ENCODE peak calls at places on chromosomes 13 and 19, in nine cellular contexts. R is A549; X is lung; L is CD8-positive, alpha-beta memory T cell; B is small intestine; M is left ventricle myocardium inferior; K is breast epithelium; V is lower lobe of right lung; S is psoas muscle. O is an unnamed sample. For H3K9me3 and H3K4me1, the result is how much of the 10 kb centered on the place peaks cover.

GRCh38 chr13:49652691-49653305 is 24.5 kb downstream of the ARL11 start:
- DNase-seq in R (peak), X (no peak), L (no peak), B (peak), M (no peak), K (no peak), V (no peak), S (peak), O (peak)

GRCh38 chr13:72920097-72920496 is 138.2 kb downstream of the PIBF1 start:
- DNase-seq in R (no peak), X (no peak), L (no peak), B (peak), M (peak), K (no peak), V (no peak), S (peak), O (peak)

GRCh38 chr13:23558675-23559536 is 11.3 kb upstream of the TNFRSF19 start:
- DNase-seq in R (peak), X (peak), L (no peak), B (no peak), M (peak), K (peak), V (peak), S (peak), O (peak)

GRCh38 chr19:48629599-48630288 is 7.4 kb downstream of the DBP start:
- DNase-seq in R (no peak), X (no peak), L (no peak), B (peak), M (peak), K (no peak), V (no peak), S (peak), O (peak)

GRCh38 chr13:78657699-78658629 is 991 bp downstream of the OBI1 start:
- DNase-seq in R (no peak), X (no peak), L (no peak), B (peak), M (no peak), K (no peak), V (no peak), S (no peak), O (no peak)

GRCh38 chr13:109348514-109349340 is 437.7 kb downstream of the IRS2 start:
- DNase-seq in R (peak), X (no peak), L (no peak), B (no peak), M (no peak), K (no peak), V (no peak), S (no peak), O (no peak)

GRCh38 chr19:33373701-33374405 is at the start of gene CEBPG:
- DNase-seq in R (no peak), X (peak), L (no peak), B (peak), M (peak), K (no peak), V (peak), S (peak), O (no peak)

GRCh38 chr13:21297452-21297851 is 121.0 kb downstream of the MRPL57 start:
- DNase-seq in R (no peak), X (no peak), L (no peak), B (no peak), M (no peak), K (no peak), V (no peak), S (no peak), O (no peak)

GRCh38 chr19:41149831-41150230 is 35.6 kb downstream of the CYP2F1 start:
- DNase-seq in R (no peak), X (no peak), L (no peak), B (no peak), M (no peak), K (no peak), V (no peak), S (no peak), O (no peak)

GRCh38 chr13:42035905-42036521 is 12.4 kb upstream of the DGKH start:
- DNase-seq in R (no peak), X (no peak), L (no peak), B (no peak), M (no peak), K (no peak), V (no peak), S (no peak), O (no peak)

GRCh38 chr19:54430306-54431254 is 15.3 kb downstream of the TTYH1 start:
- DNase-seq in R (peak), X (no peak), L (peak), B (peak), M (peak), K (no peak), V (no peak), S (peak), O (no peak)

GRCh38 chr19:4375620-4376228 is 24.6 kb downstream of the SH3GL1 start:
- DNase-seq in R (peak), X (no peak), L (no peak), B (peak), M (no peak), K (no peak), V (no peak), S (no peak), O (no peak)

GRCh38 chr13:34933786-34934185 is 8.3 kb upstream of the NBEA start:
- DNase-seq in R (no peak), X (no peak), L (no peak), B (no peak), M (no peak), K (no peak), V (no peak), S (no peak), O (no peak)

GRCh38 chr13:49681837-49682236 is 9.4 kb downstream of the EBPL start:
- DNase-seq in R (no peak), X (no peak), L (no peak), B (no peak), M (no peak), K (no peak), V (no peak), S (no peak), O (no peak)

GRCh38 chr13:108959254-108959653 is 329.8 kb downstream of the MYO16 start:
- DNase-seq in R (no peak), X (no peak), L (no peak), B (no peak), M (no peak), K (no peak), V (no peak), S (no peak), O (no peak)

GRCh38 chr19:27843861-27844260 is 1369.1 kb downstream of the UQCRFS1 start:
- DNase-seq in R (no peak), X (no peak), L (no peak), B (no peak), M (no peak), K (no peak), V (no peak), S (no peak), O (no peak)

GRCh38 chr19:27846944-27847343 is 1366.0 kb downstream of the UQCRFS1 start:
- DNase-seq in R (no peak), X (no peak), L (no peak), B (no peak), M (no peak), K (no peak), V (no peak), S (no peak), O (no peak)

DNA sequence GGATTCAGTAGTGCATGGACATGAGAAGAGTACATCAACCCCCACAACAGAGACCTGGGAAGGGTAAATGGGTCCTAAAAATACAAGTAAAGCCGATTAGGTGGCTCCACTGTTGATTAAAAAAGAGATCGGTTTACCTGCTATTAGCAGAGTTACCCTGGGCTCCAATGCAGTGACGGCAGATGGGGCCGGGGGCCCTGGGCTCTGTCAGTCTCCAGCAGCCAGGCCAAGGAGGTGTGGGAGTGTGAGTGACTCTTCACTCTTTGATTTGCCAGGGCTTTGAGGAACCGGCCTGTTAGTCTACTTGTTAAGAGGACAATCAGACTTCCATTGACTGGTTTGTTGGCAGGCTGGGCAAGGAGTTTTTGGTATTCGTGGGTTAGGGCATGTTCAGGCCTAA is 1368.7 kb downstream of the UQCRFS1 start:
- DNase-seq in R (no peak), X (no peak), L (no peak), B (no peak), M (no peak), K (no peak), V (no peak), S (no peak), O (no peak)
- H3K9me3 ChIP-seq in R (half or more), X (under half), L (under half), B (under half), M (under half), K (under half), V (under half), S (under half), O (under half)

DNA sequence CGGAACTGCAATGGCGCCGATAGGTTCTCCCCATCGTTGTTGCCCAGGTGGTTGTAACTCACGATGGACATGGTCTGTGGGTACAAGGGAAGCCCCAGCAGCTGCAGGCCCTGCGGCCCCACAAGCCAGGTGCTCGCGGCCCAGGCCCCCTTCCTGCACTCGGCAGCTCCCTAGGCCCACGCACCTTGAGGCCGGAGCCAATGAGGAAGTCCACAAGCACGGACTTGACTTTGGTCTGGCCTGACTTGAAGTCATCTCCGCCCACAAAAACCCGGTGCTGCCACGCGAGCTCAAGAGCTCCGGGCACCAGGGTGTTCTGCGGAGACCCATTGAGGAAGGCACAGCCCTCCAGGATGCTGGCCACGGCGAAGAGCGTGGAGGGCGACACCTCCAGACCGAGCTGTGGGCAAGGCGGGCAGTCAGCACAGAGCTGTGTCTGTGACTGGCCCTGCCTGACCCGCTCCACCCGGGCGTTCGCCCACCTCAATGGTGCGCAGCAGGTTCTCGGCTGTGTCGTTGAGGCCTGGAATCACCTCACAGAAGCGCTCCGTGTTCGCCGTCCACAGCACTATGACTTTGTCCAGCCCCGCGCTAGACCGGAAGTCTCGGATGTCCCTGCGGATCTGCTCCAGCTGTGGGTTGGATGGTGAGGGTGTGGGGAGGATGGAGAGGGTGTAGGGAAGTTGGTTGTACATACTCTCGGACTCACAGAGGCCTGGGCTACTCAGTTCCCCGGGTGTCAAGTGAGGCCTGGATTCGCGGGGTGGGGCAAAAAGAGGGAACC is 1.9 kb downstream of the ISYNA1 start:
- DNase-seq in R (no peak), X (no peak), L (no peak), B (no peak), M (no peak), K (no peak), V (no peak), S (peak), O (no peak)
- H3K4me1 ChIP-seq in R (under half), X (under half), L (under half), B (under half), M (half or more), K (under half), V (under half), S (under half), O (under half)

DNA sequence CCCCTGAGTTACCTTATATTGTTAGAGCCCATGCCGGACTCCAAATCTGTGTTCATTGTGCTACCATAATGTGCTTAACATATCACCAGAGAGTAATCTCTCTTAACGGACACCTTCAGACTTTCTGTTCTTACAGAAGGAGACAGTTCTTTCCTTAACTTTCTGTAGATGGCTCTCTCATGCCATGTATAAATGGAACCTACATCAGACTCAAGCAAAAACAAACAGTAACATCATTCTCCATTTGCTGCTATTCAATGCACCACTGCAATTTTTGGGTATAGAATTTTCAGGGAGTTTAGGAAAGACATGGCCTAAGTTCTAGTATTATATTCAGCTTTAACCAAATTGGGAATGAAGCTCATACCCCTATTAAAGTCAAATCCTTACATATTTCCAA is 12.7 kb upstream of the UGGT2 start:
- DNase-seq in R (no peak), X (no peak), L (no peak), B (no peak), M (no peak), K (no peak), V (no peak), S (no peak), O (no peak)
- H3K4me3 ChIP-seq in R (no peak), X (no peak), L (no peak), B (no peak), M (no peak), K (no peak), V (no peak), S (no peak), O (no peak)

DNA sequence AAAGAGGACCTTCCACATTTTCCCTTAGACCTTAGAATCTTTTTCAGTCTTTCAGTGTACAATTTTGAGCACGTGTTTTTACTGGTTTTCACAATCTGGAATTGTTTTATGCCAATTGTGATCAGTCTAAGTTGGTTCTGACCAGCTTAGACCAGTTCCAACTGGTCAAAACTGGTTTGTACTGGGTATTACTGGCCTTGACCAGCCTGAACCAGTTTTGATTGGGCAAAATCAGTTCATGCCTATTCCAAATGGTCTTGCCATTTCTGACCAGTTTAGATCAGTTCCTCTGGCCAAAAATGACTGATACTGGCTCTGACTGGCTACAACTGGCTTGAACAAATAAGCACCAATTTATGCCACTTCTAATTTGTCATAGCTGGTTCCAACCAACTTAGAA is 36.4 kb downstream of the ZNF585A start:
- DNase-seq in R (no peak), X (no peak), L (no peak), B (no peak), M (no peak), K (no peak), V (no peak), S (no peak), O (no peak)
- H3K9me3 ChIP-seq in R (half or more), X (half or more), L (half or more), B (under half), M (half or more), K (half or more), V (half or more), S (half or more), O (under half)

GRCh38 chr13:111201304-111201940 is 86.3 kb downstream of the ARHGEF7 start:
- DNase-seq in R (no peak), X (no peak), L (no peak), B (no peak), M (no peak), K (no peak), V (no peak), S (no peak), O (no peak)

GRCh38 chr13:111202745-111203144 is 87.6 kb downstream of the ARHGEF7 start:
- DNase-seq in R (peak), X (no peak), L (no peak), B (no peak), M (no peak), K (no peak), V (no peak), S (no peak), O (no peak)

GRCh38 chr13:111203742-111204386 is 88.8 kb downstream of the ARHGEF7 start:
- DNase-seq in R (no peak), X (no peak), L (no peak), B (no peak), M (no peak), K (no peak), V (no peak), S (no peak), O (no peak)

GRCh38 chr13:111202149-111202548 is 87.0 kb downstream of the ARHGEF7 start:
- DNase-seq in R (no peak), X (no peak), L (no peak), B (no peak), M (no peak), K (no peak), V (no peak), S (no peak), O (no peak)

GRCh38 chr13:111198979-111199378 is 83.9 kb downstream of the ARHGEF7 start:
- DNase-seq in R (no peak), X (no peak), L (no peak), B (no peak), M (no peak), K (no peak), V (no peak), S (no peak), O (no peak)
- H3K4me1 ChIP-seq in R (under half), X (under half), L (under half), B (under half), M (half or more), K (under half), V (under half), S (half or more), O (under half)

DNA sequence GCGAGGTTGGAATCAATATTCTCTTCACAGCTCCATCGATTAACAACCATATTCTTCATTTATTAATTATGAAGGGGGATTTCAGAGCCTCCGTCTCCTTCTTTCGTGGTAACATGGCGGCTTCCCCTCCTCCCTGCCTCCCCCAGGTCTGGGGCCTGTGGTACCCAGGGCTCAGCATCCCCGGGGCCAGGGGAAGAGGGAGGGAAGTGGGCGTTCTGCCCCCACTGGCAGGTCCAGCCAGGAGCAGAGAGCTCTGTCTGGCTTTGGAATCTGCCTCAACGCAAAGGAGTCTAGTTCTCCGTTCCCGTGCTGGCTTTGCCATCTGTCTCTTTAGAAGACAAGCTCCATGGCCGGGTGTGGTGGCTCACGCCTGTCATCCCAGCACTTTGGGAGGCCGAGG is 37.8 kb upstream of the ONECUT3 start:
- DNase-seq in R (no peak), X (no peak), L (no peak), B (no peak), M (no peak), K (no peak), V (no peak), S (no peak), O (no peak)
- H3K4me3 ChIP-seq in R (no peak), X (no peak), L (no peak), B (no peak), M (no peak), K (no peak), V (no peak), S (no peak), O (no peak)

DNA sequence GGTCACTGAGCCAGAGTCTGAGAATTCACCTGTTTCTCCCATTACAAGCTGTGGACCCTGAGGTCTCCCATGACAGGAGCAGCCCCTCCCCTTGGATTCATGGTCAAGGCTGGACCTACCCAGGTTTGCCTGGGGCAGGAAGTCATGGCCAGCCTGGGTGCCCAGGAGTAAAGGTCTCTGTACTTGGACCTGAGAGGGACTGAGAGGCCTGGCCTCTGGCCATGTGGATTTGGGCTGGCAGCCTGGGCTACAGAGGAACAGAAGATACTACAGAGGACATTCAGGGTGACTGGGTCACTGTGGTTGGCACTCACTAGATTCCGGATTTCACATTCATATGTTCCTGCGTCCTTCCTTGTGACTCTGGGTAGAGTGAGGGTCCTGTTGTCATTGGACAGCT is 31.5 kb upstream of the CEACAM8 start:
- DNase-seq in R (no peak), X (no peak), L (no peak), B (no peak), M (no peak), K (no peak), V (no peak), S (no peak), O (no peak)
- H3K9me3 ChIP-seq in R (under half), X (under half), L (under half), B (under half), M (under half), K (under half), V (under half), S (under half), O (under half)

GRCh38 chr13:94419304-94419943 is 60.1 kb downstream of the DCT start:
- DNase-seq in R (no peak), X (no peak), L (no peak), B (no peak), M (no peak), K (no peak), V (no peak), S (no peak), O (no peak)

GRCh38 chr13:94415484-94415883 is 64.0 kb downstream of the DCT start:
- DNase-seq in R (no peak), X (no peak), L (no peak), B (no peak), M (no peak), K (no peak), V (no peak), S (no peak), O (no peak)

GRCh38 chr13:94414141-94414540 is 65.3 kb downstream of the DCT start:
- DNase-seq in R (no peak), X (no peak), L (no peak), B (no peak), M (no peak), K (no peak), V (no peak), S (no peak), O (no peak)

GRCh38 chr13:94416454-94417080 is 62.9 kb downstream of the DCT start:
- DNase-seq in R (peak), X (no peak), L (no peak), B (peak), M (no peak), K (no peak), V (no peak), S (no peak), O (no peak)

DNA sequence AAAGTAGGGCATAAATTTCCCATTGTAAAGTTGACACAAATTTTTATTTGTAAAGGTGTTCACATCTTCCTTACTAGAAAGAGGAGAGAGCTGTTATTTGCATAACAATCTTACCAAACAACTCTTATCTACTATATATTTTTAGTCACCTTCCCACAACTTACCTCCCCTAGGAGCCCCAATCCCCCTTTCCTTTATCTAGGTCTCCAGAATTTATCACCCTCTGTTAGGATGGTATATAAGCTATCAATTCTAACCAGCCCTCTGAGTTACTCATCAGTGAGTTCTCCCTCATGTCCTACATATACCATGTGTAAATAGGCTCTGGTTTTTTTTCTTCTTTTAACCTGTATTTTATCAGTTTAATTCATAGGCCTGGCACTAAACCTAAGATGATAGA is 62.2 kb downstream of the DCT start:
- DNase-seq in R (no peak), X (no peak), L (no peak), B (no peak), M (no peak), K (no peak), V (no peak), S (no peak), O (no peak)
- H3K4me1 ChIP-seq in R (under half), X (under half), L (under half), B (under half), M (under half), K (under half), V (under half), S (under half), O (under half)

O was measured in gastrocnemius medialis.